ENCODE peak calls at places on chromosomes 13 and 19, in six cellular contexts. One of them, this sample, is unnamed. For H3K4me1 and H3K36me3, the result is how much of the 10 kb centered on the place peaks cover.

GRCh38 chr19:38900816-38901215 is 1.0 kb downstream of the NFKBIB start:
- DNase-seq in lung: no peak
- DNase-seq in fibroblast of lung: no peak
- DNase-seq in HepG2: no peak
- DNase-seq in pancreas: no peak
- DNase-seq in OCI-LY7: no peak
- DNase-seq in this sample: no peak

GRCh38 chr13:38607136-38607535 is 79.7 kb upstream of the FREM2 start:
- DNase-seq in OCI-LY7: no peak
- DNase-seq in pancreas: no peak
- DNase-seq in fibroblast of lung: no peak
- DNase-seq in HepG2: no peak
- DNase-seq in lung: no peak
- DNase-seq in this sample: no peak

GRCh38 chr19:22526661-22527272 is 104.6 kb upstream of the ZNF98 start:
- DNase-seq in fibroblast of lung: no peak
- DNase-seq in OCI-LY7: no peak
- DNase-seq in lung: no peak
- DNase-seq in pancreas: peak
- DNase-seq in HepG2: no peak
- DNase-seq in this sample: no peak

GRCh38 chr19:51529301-51529700 is 2.2 kb downstream of the SIGLEC6 start:
- DNase-seq in fibroblast of lung: no peak
- DNase-seq in HepG2: no peak
- DNase-seq in OCI-LY7: no peak
- DNase-seq in lung: no peak
- DNase-seq in pancreas: no peak
- DNase-seq in this sample: no peak

GRCh38 chr13:100208002-100208401 is 119.1 kb downstream of the PCCA start:
- DNase-seq in lung: no peak
- DNase-seq in OCI-LY7: no peak
- DNase-seq in fibroblast of lung: no peak
- DNase-seq in HepG2: no peak
- DNase-seq in pancreas: no peak
- DNase-seq in this sample: no peak

GRCh38 chr13:74061939-74062595 is 72.1 kb downstream of the KLF12 start:
- DNase-seq in lung: no peak
- DNase-seq in OCI-LY7: peak
- DNase-seq in fibroblast of lung: peak
- DNase-seq in HepG2: no peak
- DNase-seq in pancreas: no peak
- DNase-seq in this sample: peak

GRCh38 chr13:26660761-26661160 is 99.8 kb downstream of the GPR12 start:
- DNase-seq in HepG2: no peak
- DNase-seq in fibroblast of lung: no peak
- DNase-seq in lung: no peak
- DNase-seq in OCI-LY7: peak
- DNase-seq in pancreas: no peak
- DNase-seq in this sample: no peak

GRCh38 chr13:76330756-76331155 is 555.4 kb downstream of the KCTD12 start:
- DNase-seq in HepG2: no peak
- DNase-seq in pancreas: no peak
- DNase-seq in lung: no peak
- DNase-seq in OCI-LY7: no peak
- DNase-seq in fibroblast of lung: no peak
- DNase-seq in this sample: no peak

GRCh38 chr19:54572696-54573311 is 786 bp upstream of the LILRA2 start:
- DNase-seq in fibroblast of lung: no peak
- DNase-seq in OCI-LY7: peak
- DNase-seq in pancreas: no peak
- DNase-seq in lung: peak
- DNase-seq in HepG2: no peak
- DNase-seq in this sample: no peak

GRCh38 chr13:113145496-113145895 is 13.0 kb upstream of the PROZ start:
- DNase-seq in HepG2: no peak
- DNase-seq in pancreas: no peak
- DNase-seq in OCI-LY7: no peak
- DNase-seq in fibroblast of lung: no peak
- DNase-seq in lung: no peak
- DNase-seq in this sample: no peak

GRCh38 chr13:21913010-21913409 is 242.1 kb downstream of the FGF9 start:
- DNase-seq in HepG2: no peak
- DNase-seq in fibroblast of lung: no peak
- DNase-seq in OCI-LY7: no peak
- DNase-seq in lung: no peak
- DNase-seq in pancreas: no peak
- DNase-seq in this sample: no peak

GRCh38 chr13:113291997-113292862 is 4.8 kb upstream of the LAMP1 start:
- DNase-seq in HepG2: no peak
- DNase-seq in fibroblast of lung: peak
- DNase-seq in lung: no peak
- DNase-seq in pancreas: no peak
- DNase-seq in OCI-LY7: no peak
- DNase-seq in this sample: no peak

GRCh38 chr19:56321981-56322558 is 7.4 kb upstream of the ZSCAN5A start:
- DNase-seq in OCI-LY7: peak
- DNase-seq in pancreas: no peak
- DNase-seq in HepG2: no peak
- DNase-seq in lung: no peak
- DNase-seq in fibroblast of lung: no peak
- DNase-seq in this sample: no peak

GRCh38 chr19:38263696-38264485 is 482 bp upstream of the SPINT2 start:
- DNase-seq in lung: peak
- DNase-seq in HepG2: peak
- DNase-seq in pancreas: peak
- DNase-seq in fibroblast of lung: no peak
- DNase-seq in OCI-LY7: peak
- DNase-seq in this sample: peak

GRCh38 chr13:99415851-99416331 is 85.4 kb upstream of the TM9SF2 start:
- DNase-seq in OCI-LY7: no peak
- DNase-seq in fibroblast of lung: no peak
- DNase-seq in pancreas: no peak
- DNase-seq in HepG2: no peak
- DNase-seq in lung: no peak
- DNase-seq in this sample: no peak

GRCh38 chr19:4083677-4084546 is 17.2 kb upstream of the ZBTB7A start:
- DNase-seq in HepG2: no peak
- DNase-seq in lung: no peak
- DNase-seq in pancreas: no peak
- DNase-seq in fibroblast of lung: no peak
- DNase-seq in OCI-LY7: peak
- DNase-seq in this sample: no peak

GRCh38 chr13:79085021-79085420 is 321.0 kb downstream of the RBM26 start:
- DNase-seq in pancreas: no peak
- DNase-seq in lung: no peak
- DNase-seq in HepG2: no peak
- DNase-seq in OCI-LY7: no peak
- DNase-seq in fibroblast of lung: no peak
- DNase-seq in this sample: no peak

GRCh38 chr13:94968040-94968756 is 255.9 kb upstream of the SOX21 start:
- DNase-seq in pancreas: no peak
- DNase-seq in OCI-LY7: no peak
- DNase-seq in lung: no peak
- DNase-seq in fibroblast of lung: peak
- DNase-seq in HepG2: no peak
- DNase-seq in this sample: no peak

GRCh38 chr19:55206664-55207500 is 2.4 kb downstream of the PTPRH start:
- DNase-seq in HepG2: peak
- DNase-seq in lung: peak
- DNase-seq in pancreas: peak
- DNase-seq in OCI-LY7: no peak
- DNase-seq in fibroblast of lung: peak
- DNase-seq in this sample: no peak

GRCh38 chr13:75581874-75582640 is 32.5 kb downstream of the UCHL3 start:
- DNase-seq in lung: no peak
- DNase-seq in OCI-LY7: no peak
- DNase-seq in HepG2: no peak
- DNase-seq in pancreas: no peak
- DNase-seq in fibroblast of lung: peak
- DNase-seq in this sample: no peak

GRCh38 chr13:29573190-29573589 is 22.3 kb downstream of the SLC7A1 start:
- DNase-seq in fibroblast of lung: peak
- DNase-seq in pancreas: peak
- DNase-seq in OCI-LY7: peak
- DNase-seq in lung: no peak
- DNase-seq in HepG2: no peak
- DNase-seq in this sample: no peak

GRCh38 chr13:36130542-36131214 is 504 bp downstream of the DCLK1 start:
- DNase-seq in OCI-LY7: no peak
- DNase-seq in lung: peak
- DNase-seq in fibroblast of lung: no peak
- DNase-seq in HepG2: no peak
- DNase-seq in pancreas: no peak
- DNase-seq in this sample: no peak

GRCh38 chr13:50129923-50130685 is 114.9 kb downstream of the KCNRG start:
- DNase-seq in OCI-LY7: peak
- DNase-seq in lung: no peak
- DNase-seq in fibroblast of lung: peak
- DNase-seq in HepG2: no peak
- DNase-seq in pancreas: peak
- DNase-seq in this sample: peak

GRCh38 chr13:50130686-50131051 is 115.4 kb downstream of the KCNRG start:
- DNase-seq in pancreas: no peak
- DNase-seq in lung: no peak
- DNase-seq in HepG2: no peak
- DNase-seq in OCI-LY7: peak
- DNase-seq in fibroblast of lung: peak
- DNase-seq in this sample: peak

GRCh38 chr13:50128406-50129048 is 113.3 kb downstream of the KCNRG start:
- DNase-seq in pancreas: no peak
- DNase-seq in OCI-LY7: peak
- DNase-seq in HepG2: no peak
- DNase-seq in lung: no peak
- DNase-seq in fibroblast of lung: no peak
- DNase-seq in this sample: no peak

GRCh38 chr13:50127726-50128291 is 112.6 kb downstream of the KCNRG start:
- DNase-seq in OCI-LY7: no peak
- DNase-seq in lung: no peak
- DNase-seq in pancreas: no peak
- DNase-seq in fibroblast of lung: no peak
- DNase-seq in HepG2: no peak
- DNase-seq in this sample: no peak

GRCh38 chr13:50129065-50129922 is 114.0 kb downstream of the KCNRG start:
- DNase-seq in pancreas: no peak
- DNase-seq in fibroblast of lung: no peak
- DNase-seq in OCI-LY7: peak
- DNase-seq in HepG2: no peak
- DNase-seq in lung: no peak
- DNase-seq in this sample: no peak
- H3K4me1 ChIP-seq in pancreas: under half
- H3K4me1 ChIP-seq in fibroblast of lung: under half
- H3K4me1 ChIP-seq in OCI-LY7: half or more
- H3K4me1 ChIP-seq in HepG2: under half
- H3K4me1 ChIP-seq in lung: under half
- H3K4me1 ChIP-seq in this sample: half or more

GRCh38 chr19:7529246-7529600 is 6.3 kb upstream of the PNPLA6 start:
- DNase-seq in fibroblast of lung: no peak
- DNase-seq in OCI-LY7: no peak
- DNase-seq in lung: no peak
- DNase-seq in pancreas: no peak
- DNase-seq in HepG2: no peak
- DNase-seq in this sample: no peak
- H3K36me3 ChIP-seq in fibroblast of lung: under half
- H3K36me3 ChIP-seq in OCI-LY7: under half
- H3K36me3 ChIP-seq in lung: under half
- H3K36me3 ChIP-seq in pancreas: under half
- H3K36me3 ChIP-seq in HepG2: under half
- H3K36me3 ChIP-seq in this sample: under half

GRCh38 chr19:42130254-42130573 is 2.0 kb downstream of the POU2F2 start:
- DNase-seq in lung: no peak
- DNase-seq in OCI-LY7: no peak
- DNase-seq in pancreas: no peak
- DNase-seq in HepG2: no peak
- DNase-seq in fibroblast of lung: no peak
- DNase-seq in this sample: no peak
- H3K4me1 ChIP-seq in lung: under half
- H3K4me1 ChIP-seq in OCI-LY7: half or more
- H3K4me1 ChIP-seq in pancreas: under half
- H3K4me1 ChIP-seq in HepG2: under half
- H3K4me1 ChIP-seq in fibroblast of lung: under half
- H3K4me1 ChIP-seq in this sample: half or more

GRCh38 chr13:50921706-50922105 is 12.1 kb downstream of the RNASEH2B start:
- DNase-seq in pancreas: no peak
- DNase-seq in lung: no peak
- DNase-seq in HepG2: no peak
- DNase-seq in OCI-LY7: no peak
- DNase-seq in fibroblast of lung: no peak
- DNase-seq in this sample: no peak

GRCh38 chr13:50928088-50928487 is 18.5 kb downstream of the RNASEH2B start:
- DNase-seq in HepG2: no peak
- DNase-seq in fibroblast of lung: peak
- DNase-seq in pancreas: no peak
- DNase-seq in OCI-LY7: no peak
- DNase-seq in lung: no peak
- DNase-seq in this sample: no peak

GRCh38 chr13:50923272-50923671 is 13.7 kb downstream of the RNASEH2B start:
- DNase-seq in fibroblast of lung: no peak
- DNase-seq in HepG2: no peak
- DNase-seq in pancreas: no peak
- DNase-seq in OCI-LY7: no peak
- DNase-seq in lung: no peak
- DNase-seq in this sample: no peak

GRCh38 chr13:50928609-50929274 is 19.2 kb downstream of the RNASEH2B start:
- DNase-seq in fibroblast of lung: no peak
- DNase-seq in OCI-LY7: no peak
- DNase-seq in lung: no peak
- DNase-seq in pancreas: no peak
- DNase-seq in HepG2: no peak
- DNase-seq in this sample: no peak

DNA sequence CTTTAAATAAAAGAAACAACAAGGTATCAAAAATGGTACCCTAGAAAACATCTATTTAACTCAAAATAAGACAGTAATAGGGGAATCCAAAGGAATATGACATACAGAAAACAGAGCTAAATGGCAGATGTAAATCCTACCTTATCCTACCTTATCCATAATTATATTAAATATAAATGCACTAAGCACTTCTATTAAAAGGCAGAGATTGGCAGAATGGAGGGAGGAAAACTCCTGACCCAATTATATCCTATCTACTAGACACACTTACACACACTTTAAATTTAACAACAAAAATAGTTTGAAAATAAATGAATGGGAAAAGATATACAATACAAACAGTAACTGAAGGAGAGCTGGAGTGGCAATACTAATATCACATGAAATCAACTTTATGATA is 14.4 kb downstream of the RNASEH2B start:
- DNase-seq in OCI-LY7: no peak
- DNase-seq in HepG2: no peak
- DNase-seq in fibroblast of lung: no peak
- DNase-seq in pancreas: no peak
- DNase-seq in lung: no peak
- DNase-seq in this sample: no peak
- H3K36me3 ChIP-seq in OCI-LY7: half or more
- H3K36me3 ChIP-seq in HepG2: under half
- H3K36me3 ChIP-seq in fibroblast of lung: under half
- H3K36me3 ChIP-seq in pancreas: under half
- H3K36me3 ChIP-seq in lung: under half
- H3K36me3 ChIP-seq in this sample: under half

GRCh38 chr13:110284809-110285519 is 22.0 kb downstream of the COL4A1 start:
- DNase-seq in fibroblast of lung: no peak
- DNase-seq in lung: no peak
- DNase-seq in pancreas: no peak
- DNase-seq in HepG2: no peak
- DNase-seq in OCI-LY7: no peak
- DNase-seq in this sample: no peak
- H3K4me1 ChIP-seq in fibroblast of lung: under half
- H3K4me1 ChIP-seq in lung: under half
- H3K4me1 ChIP-seq in pancreas: under half
- H3K4me1 ChIP-seq in HepG2: under half
- H3K4me1 ChIP-seq in OCI-LY7: under half
- H3K4me1 ChIP-seq in this sample: under half

GRCh38 chr13:72716776-72717175 is 10.7 kb downstream of the MZT1 start:
- DNase-seq in fibroblast of lung: no peak
- DNase-seq in OCI-LY7: no peak
- DNase-seq in HepG2: no peak
- DNase-seq in lung: no peak
- DNase-seq in pancreas: no peak
- DNase-seq in this sample: no peak
- H3K36me3 ChIP-seq in fibroblast of lung: under half
- H3K36me3 ChIP-seq in OCI-LY7: half or more
- H3K36me3 ChIP-seq in HepG2: half or more
- H3K36me3 ChIP-seq in lung: under half
- H3K36me3 ChIP-seq in pancreas: under half
- H3K36me3 ChIP-seq in this sample: half or more